ENCODE peak calls at places on chromosomes 4 and X, in seven cellular contexts. I is AG09309; L is CD4-positive, alpha-beta memory T cell; D is adrenal gland; V is right lobe of liver; J is choroid plexus epithelial cell; N is NB4. R is an unnamed sample.

GRCh38 chrX:76153221-76153620 is 19.6 kb upstream of the PBDC1 start:
- DNase-seq in D (no peak), I (no peak), V (no peak), J (no peak), N (no peak), L (no peak), R (no peak)

GRCh38 chr4:71396382-71396781 is 57.6 kb downstream of the SLC4A4 start:
- DNase-seq in N (no peak), J (peak; percentile 8), L (no peak), V (no peak), D (no peak), I (peak; percentile 39), R (no peak)

GRCh38 chr4:7030856-7031255 is 12.3 kb upstream of the TADA2B start:
- DNase-seq in J (no peak), D (no peak), V (no peak), N (no peak), I (no peak), L (no peak), R (no peak)

GRCh38 chrX:29488919-29489318 is 726.4 kb upstream of the MAGEB2 start:
- DNase-seq in V (no peak), L (no peak), D (peak; percentile 6), J (peak; percentile 31), I (no peak), N (no peak), R (peak; percentile 5)

GRCh38 chr4:67134616-67135015 is 410.7 kb downstream of the CENPC start:
- DNase-seq in N (no peak), L (no peak), I (no peak), D (no peak), J (no peak), V (no peak), R (no peak)

GRCh38 chrX:139816204-139816603 is 108.2 kb upstream of the MCF2 start:
- DNase-seq in J (no peak), V (no peak), I (no peak), N (no peak), D (no peak), L (no peak), R (no peak)

GRCh38 chrX:48474127-48474526 is 1.9 kb upstream of the FTSJ1 start:
- DNase-seq in N (peak; percentile 69), L (no peak), J (peak; percentile 48), V (no peak), I (no peak), D (no peak), R (peak; percentile 40)

GRCh38 chr4:184267673-184268573 is 50.2 kb upstream of the ENPP6 start:
- DNase-seq in V (peak; percentile 70), J (peak; percentile 94), N (peak; percentile 92), D (peak; percentile 46), I (peak; percentile 81), L (peak; percentile 81), R (peak; percentile 99)

GRCh38 chr4:110195561-110196205 is 2.7 kb downstream of the ELOVL6 start:
- DNase-seq in L (peak; percentile 17), V (no peak), D (no peak), J (peak; percentile 29), I (no peak), N (peak; percentile 30), R (peak; percentile 46)

GRCh38 chr4:113958766-113959540 is 20.5 kb downstream of the ARSJ start:
- DNase-seq in V (no peak), D (no peak), J (peak; percentile 96), N (peak; percentile 45), L (no peak), I (peak; percentile 85), R (peak; percentile 10)

GRCh38 chrX:1060562-1060960 is 151.9 kb downstream of the CRLF2 start:
- DNase-seq in D (no peak), I (no peak), V (no peak), J (no peak), N (no peak), L (no peak), R (no peak)

GRCh38 chr4:127250577-127250976 is 382.2 kb upstream of the INTU start:
- DNase-seq in D (no peak), V (no peak), I (no peak), J (no peak), N (peak; percentile 47), L (no peak), R (peak; percentile 18)

GRCh38 chr4:120865985-120866384 is 56.5 kb downstream of the PRDM5 start:
- DNase-seq in N (no peak), L (no peak), J (no peak), V (no peak), I (no peak), D (no peak), R (peak; percentile 9)

GRCh38 chrX:67784712-67785111 is 240.9 kb downstream of the AR start:
- DNase-seq in I (no peak), J (no peak), L (no peak), D (no peak), V (no peak), N (no peak), R (no peak)

GRCh38 chrX:19183777-19184485 is 61.7 kb upstream of the ADGRG2 start:
- DNase-seq in V (no peak), L (no peak), J (no peak), I (no peak), N (no peak), D (no peak), R (no peak)

GRCh38 chrX:78182881-78183280 is 43.4 kb upstream of the TAF9B start:
- DNase-seq in N (no peak), I (no peak), J (no peak), D (no peak), V (no peak), L (no peak), R (no peak)

GRCh38 chr4:177375372-177375771 is 65.7 kb downstream of the NEIL3 start:
- DNase-seq in I (no peak), N (no peak), J (no peak), L (no peak), D (no peak), V (no peak), R (no peak)

GRCh38 chr4:142434519-142435224 is 411.4 kb downstream of the INPP4B start:
- DNase-seq in D (no peak), J (no peak), I (no peak), N (no peak), L (peak; percentile 20), V (no peak), R (no peak)

GRCh38 chr4:12873351-12873750 is 610.8 kb downstream of the RAB28 start:
- DNase-seq in D (no peak), V (no peak), J (no peak), I (no peak), L (no peak), N (no peak), R (no peak)

GRCh38 chr4:82754546-82755165 is 43.9 kb downstream of the SCD5 start:
- DNase-seq in I (no peak), L (no peak), V (no peak), D (no peak), N (no peak), J (no peak), R (no peak)

DNA sequence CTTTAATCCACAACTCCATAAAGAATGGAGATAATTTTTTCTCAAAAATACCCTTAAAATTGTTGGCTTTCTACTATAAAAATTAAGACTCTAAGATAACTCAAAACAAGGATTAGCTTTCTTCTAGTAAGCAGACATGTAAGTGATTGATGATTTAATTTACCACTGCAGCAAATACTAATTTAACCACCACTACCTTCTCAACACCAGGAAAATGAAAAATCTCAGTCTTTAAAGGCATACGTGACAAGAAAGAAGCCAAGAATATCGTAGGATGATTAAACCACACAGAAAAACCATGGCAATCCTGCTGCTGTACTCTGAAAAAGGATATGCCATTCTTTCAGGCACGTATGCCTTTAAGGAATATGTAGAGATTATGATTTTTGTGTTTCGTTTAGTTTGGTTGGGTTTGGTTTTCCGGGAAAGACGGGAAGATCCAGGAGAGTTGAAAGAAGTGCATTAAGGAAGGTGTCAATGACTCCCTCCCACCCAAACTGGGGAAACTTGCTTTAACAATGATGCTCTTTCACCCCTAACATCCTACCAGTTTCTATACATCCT is 881 bp downstream of the LRCH2 start:
- DNase-seq in J (peak; percentile 4), L (no peak), N (no peak), V (no peak), D (no peak), I (no peak), R (no peak)
- H3K4me3 ChIP-seq in J (peak overlapping the region; percentile 69), L (no peak overlapping the region), N (no peak overlapping the region), V (no peak overlapping the region), D (no peak overlapping the region), I (peak overlapping the region; percentile 75), R (no peak overlapping the region)

GRCh38 chr4:87387237-87387636 is 3.8 kb downstream of the HSD17B11 start:
- DNase-seq in D (no peak), L (no peak), V (no peak), J (no peak), I (no peak), N (no peak), R (no peak)

GRCh38 chr4:87390931-87391782 is at the start of gene HSD17B11:
- DNase-seq in V (peak; percentile 96), J (peak; percentile 94), I (peak; percentile 67), D (peak; percentile 95), N (peak; percentile 98), L (peak; percentile 83), R (peak; percentile 95)

GRCh38 chr4:87391783-87392054 is 731 bp upstream of the HSD17B11 start:
- DNase-seq in V (no peak), J (no peak), N (no peak), D (no peak), L (no peak), I (no peak), R (no peak)

GRCh38 chr4:87392183-87392582 is 1.2 kb upstream of the HSD17B11 start:
- DNase-seq in I (no peak), N (peak; percentile 18), L (no peak), V (no peak), D (no peak), J (no peak), R (no peak)
- H3K4me3 ChIP-seq in I (no peak overlapping the region), N (peak overlapping the region; percentile 100), L (no peak overlapping the region), V (peak overlapping the region; percentile 52), D (no peak overlapping the region), J (no peak overlapping the region), R (no peak overlapping the region)

GRCh38 chr4:99893029-99893428 is 1.2 kb downstream of the LAMTOR3 start:
- DNase-seq in D (no peak), N (no peak), I (no peak), L (no peak), J (no peak), V (no peak), R (no peak)
- H3K4me3 ChIP-seq in D (no peak overlapping the region), N (peak overlapping the region; percentile 87), I (peak overlapping the region; percentile 99), L (no peak overlapping the region), J (peak overlapping the region; percentile 90), V (no peak overlapping the region), R (peak overlapping the region; percentile 94)

GRCh38 chr4:158496030-158496741 is 25.5 kb upstream of the RXFP1 start:
- DNase-seq in L (no peak), I (no peak), N (peak; percentile 46), J (peak; percentile 39), D (peak; percentile 34), V (no peak), R (peak; percentile 34)

GRCh38 chr4:158490629-158491028 is 31.1 kb upstream of the RXFP1 start:
- DNase-seq in I (peak; percentile 49), J (no peak), V (no peak), D (no peak), N (no peak), L (no peak), R (no peak)
- H3K4me3 ChIP-seq in I (no peak overlapping the region), J (no peak overlapping the region), V (no peak overlapping the region), D (no peak overlapping the region), N (no peak overlapping the region), L (no peak overlapping the region), R (no peak overlapping the region)

R was measured in GM12865.